ENCODE peak calls at places on chromosome 19, in six cellular contexts. One of them, this sample, is unnamed.

GRCh38 chr19:1674293-1674679 is 21.9 kb upstream of the TCF3 start:
- DNase-seq in effector memory CD4-positive, alpha-beta T cell: no peak
- DNase-seq in stimulated activated CD4-positive, alpha-beta T cell treated with anti-CD3 and anti-CD28 coated beads, Interleukin-12 subunit alpha, Interleukin-12 subunit beta, amount 100 ng/mL, for 48 hours: no peak
- DNase-seq in retina: no peak
- DNase-seq in ACHN: no peak
- DNase-seq in activated CD4-positive, alpha-beta memory T cell treated with anti-CD3 and anti-CD28 coated beads, Interleukin-2, amount 10 ng/mL, durations not matched to agents 7 days and 5 days: no peak
- DNase-seq in this sample: no peak

GRCh38 chr19:7965259-7965841 is 21.9 kb upstream of the TIMM44 start:
- DNase-seq in stimulated activated CD4-positive, alpha-beta T cell treated with anti-CD3 and anti-CD28 coated beads, Interleukin-12 subunit alpha, Interleukin-12 subunit beta, amount 100 ng/mL, for 48 hours: no peak
- DNase-seq in activated CD4-positive, alpha-beta memory T cell treated with anti-CD3 and anti-CD28 coated beads, Interleukin-2, amount 10 ng/mL, durations not matched to agents 7 days and 5 days: no peak
- DNase-seq in ACHN: no peak
- DNase-seq in effector memory CD4-positive, alpha-beta T cell: no peak
- DNase-seq in retina: no peak
- DNase-seq in this sample: no peak

GRCh38 chr19:18515959-18516358 is 5.9 kb downstream of the ELL start:
- DNase-seq in effector memory CD4-positive, alpha-beta T cell: no peak
- DNase-seq in stimulated activated CD4-positive, alpha-beta T cell treated with anti-CD3 and anti-CD28 coated beads, Interleukin-12 subunit alpha, Interleukin-12 subunit beta, amount 100 ng/mL, for 48 hours: no peak
- DNase-seq in ACHN: no peak
- DNase-seq in activated CD4-positive, alpha-beta memory T cell treated with anti-CD3 and anti-CD28 coated beads, Interleukin-2, amount 10 ng/mL, durations not matched to agents 7 days and 5 days: no peak
- DNase-seq in retina: no peak
- DNase-seq in this sample: no peak

GRCh38 chr19:55230329-55230728 is 1.8 kb upstream of the TMEM86B start:
- DNase-seq in effector memory CD4-positive, alpha-beta T cell: no peak
- DNase-seq in activated CD4-positive, alpha-beta memory T cell treated with anti-CD3 and anti-CD28 coated beads, Interleukin-2, amount 10 ng/mL, durations not matched to agents 7 days and 5 days: no peak
- DNase-seq in retina: no peak
- DNase-seq in stimulated activated CD4-positive, alpha-beta T cell treated with anti-CD3 and anti-CD28 coated beads, Interleukin-12 subunit alpha, Interleukin-12 subunit beta, amount 100 ng/mL, for 48 hours: no peak
- DNase-seq in ACHN: no peak
- DNase-seq in this sample: no peak

GRCh38 chr19:10748195-10748923 is 30.5 kb downstream of the DNM2 start:
- DNase-seq in retina: no peak
- DNase-seq in stimulated activated CD4-positive, alpha-beta T cell treated with anti-CD3 and anti-CD28 coated beads, Interleukin-12 subunit alpha, Interleukin-12 subunit beta, amount 100 ng/mL, for 48 hours: no peak
- DNase-seq in effector memory CD4-positive, alpha-beta T cell: no peak
- DNase-seq in activated CD4-positive, alpha-beta memory T cell treated with anti-CD3 and anti-CD28 coated beads, Interleukin-2, amount 10 ng/mL, durations not matched to agents 7 days and 5 days: no peak
- DNase-seq in ACHN: no peak
- DNase-seq in this sample: no peak

GRCh38 chr19:632228-633067 is 889 bp downstream of the POLRMT start:
- DNase-seq in stimulated activated CD4-positive, alpha-beta T cell treated with anti-CD3 and anti-CD28 coated beads, Interleukin-12 subunit alpha, Interleukin-12 subunit beta, amount 100 ng/mL, for 48 hours: peak
- DNase-seq in activated CD4-positive, alpha-beta memory T cell treated with anti-CD3 and anti-CD28 coated beads, Interleukin-2, amount 10 ng/mL, durations not matched to agents 7 days and 5 days: peak
- DNase-seq in effector memory CD4-positive, alpha-beta T cell: no peak
- DNase-seq in ACHN: peak
- DNase-seq in retina: no peak
- DNase-seq in this sample: no peak

GRCh38 chr19:28727133-28727834 is 485.7 kb downstream of the UQCRFS1 start:
- DNase-seq in stimulated activated CD4-positive, alpha-beta T cell treated with anti-CD3 and anti-CD28 coated beads, Interleukin-12 subunit alpha, Interleukin-12 subunit beta, amount 100 ng/mL, for 48 hours: peak
- DNase-seq in retina: peak
- DNase-seq in effector memory CD4-positive, alpha-beta T cell: no peak
- DNase-seq in ACHN: no peak
- DNase-seq in activated CD4-positive, alpha-beta memory T cell treated with anti-CD3 and anti-CD28 coated beads, Interleukin-2, amount 10 ng/mL, durations not matched to agents 7 days and 5 days: peak
- DNase-seq in this sample: peak

GRCh38 chr19:30512748-30513389 is 140.7 kb downstream of the ZNF536 start:
- DNase-seq in effector memory CD4-positive, alpha-beta T cell: no peak
- DNase-seq in activated CD4-positive, alpha-beta memory T cell treated with anti-CD3 and anti-CD28 coated beads, Interleukin-2, amount 10 ng/mL, durations not matched to agents 7 days and 5 days: no peak
- DNase-seq in retina: no peak
- DNase-seq in stimulated activated CD4-positive, alpha-beta T cell treated with anti-CD3 and anti-CD28 coated beads, Interleukin-12 subunit alpha, Interleukin-12 subunit beta, amount 100 ng/mL, for 48 hours: no peak
- DNase-seq in ACHN: no peak
- DNase-seq in this sample: no peak

GRCh38 chr19:3944018-3944721 is 11.3 kb downstream of the NMRK2 start:
- DNase-seq in activated CD4-positive, alpha-beta memory T cell treated with anti-CD3 and anti-CD28 coated beads, Interleukin-2, amount 10 ng/mL, durations not matched to agents 7 days and 5 days: no peak
- DNase-seq in effector memory CD4-positive, alpha-beta T cell: no peak
- DNase-seq in stimulated activated CD4-positive, alpha-beta T cell treated with anti-CD3 and anti-CD28 coated beads, Interleukin-12 subunit alpha, Interleukin-12 subunit beta, amount 100 ng/mL, for 48 hours: no peak
- DNase-seq in ACHN: no peak
- DNase-seq in retina: no peak
- DNase-seq in this sample: no peak

GRCh38 chr19:11699931-11700794 is 38.6 kb downstream of the ZNF823 start:
- DNase-seq in retina: peak
- DNase-seq in stimulated activated CD4-positive, alpha-beta T cell treated with anti-CD3 and anti-CD28 coated beads, Interleukin-12 subunit alpha, Interleukin-12 subunit beta, amount 100 ng/mL, for 48 hours: no peak
- DNase-seq in effector memory CD4-positive, alpha-beta T cell: no peak
- DNase-seq in ACHN: peak
- DNase-seq in activated CD4-positive, alpha-beta memory T cell treated with anti-CD3 and anti-CD28 coated beads, Interleukin-2, amount 10 ng/mL, durations not matched to agents 7 days and 5 days: no peak
- DNase-seq in this sample: no peak

GRCh38 chr19:43777163-43777700 is 3.5 kb downstream of the KCNN4 start:
- DNase-seq in ACHN: peak
- DNase-seq in retina: no peak
- DNase-seq in stimulated activated CD4-positive, alpha-beta T cell treated with anti-CD3 and anti-CD28 coated beads, Interleukin-12 subunit alpha, Interleukin-12 subunit beta, amount 100 ng/mL, for 48 hours: no peak
- DNase-seq in effector memory CD4-positive, alpha-beta T cell: no peak
- DNase-seq in activated CD4-positive, alpha-beta memory T cell treated with anti-CD3 and anti-CD28 coated beads, Interleukin-2, amount 10 ng/mL, durations not matched to agents 7 days and 5 days: no peak
- DNase-seq in this sample: no peak

GRCh38 chr19:8973501-8974091 is 36.6 kb downstream of the MUC16 start:
- DNase-seq in ACHN: peak
- DNase-seq in retina: no peak
- DNase-seq in stimulated activated CD4-positive, alpha-beta T cell treated with anti-CD3 and anti-CD28 coated beads, Interleukin-12 subunit alpha, Interleukin-12 subunit beta, amount 100 ng/mL, for 48 hours: no peak
- DNase-seq in activated CD4-positive, alpha-beta memory T cell treated with anti-CD3 and anti-CD28 coated beads, Interleukin-2, amount 10 ng/mL, durations not matched to agents 7 days and 5 days: no peak
- DNase-seq in effector memory CD4-positive, alpha-beta T cell: no peak
- DNase-seq in this sample: no peak

GRCh38 chr19:44600466-44600865 is 12.9 kb upstream of the IGSF23 start:
- DNase-seq in activated CD4-positive, alpha-beta memory T cell treated with anti-CD3 and anti-CD28 coated beads, Interleukin-2, amount 10 ng/mL, durations not matched to agents 7 days and 5 days: no peak
- DNase-seq in stimulated activated CD4-positive, alpha-beta T cell treated with anti-CD3 and anti-CD28 coated beads, Interleukin-12 subunit alpha, Interleukin-12 subunit beta, amount 100 ng/mL, for 48 hours: no peak
- DNase-seq in effector memory CD4-positive, alpha-beta T cell: no peak
- DNase-seq in retina: no peak
- DNase-seq in ACHN: no peak
- DNase-seq in this sample: no peak

GRCh38 chr19:58021541-58022282 is 12.1 kb upstream of the ZSCAN1 start:
- DNase-seq in stimulated activated CD4-positive, alpha-beta T cell treated with anti-CD3 and anti-CD28 coated beads, Interleukin-12 subunit alpha, Interleukin-12 subunit beta, amount 100 ng/mL, for 48 hours: no peak
- DNase-seq in ACHN: peak
- DNase-seq in effector memory CD4-positive, alpha-beta T cell: peak
- DNase-seq in retina: peak
- DNase-seq in activated CD4-positive, alpha-beta memory T cell treated with anti-CD3 and anti-CD28 coated beads, Interleukin-2, amount 10 ng/mL, durations not matched to agents 7 days and 5 days: no peak
- DNase-seq in this sample: peak